ENCODE peak calls at places on chromosomes 5 and 9, in ten cellular contexts. Z is GM23338, U is A673, W is esophagus muscularis mucosa, X is ovary, O is PC-9, D is bronchial epithelial cell, P is uterus, A is kidney epithelial cell, N is tibial artery. Y is an unnamed sample.

GRCh38 chr5:16178745-16179372 is 732 bp downstream of the MARCHF11 start:
- DNase-seq in A (peak; percentile 23), D (peak; percentile 32), W (no peak), O (peak; percentile 11), Z (peak; percentile 95), U (peak; percentile 72), X (peak; percentile 84), N (no peak), P (no peak), Y (no peak)

GRCh38 chr9:20640331-20641187 is 18.3 kb upstream of the MLLT3 start:
- DNase-seq in W (no peak), D (peak; percentile 79), U (peak; percentile 83), P (no peak), N (no peak), O (peak; percentile 36), A (peak; percentile 72), X (peak; percentile 18), Z (no peak), Y (no peak)

GRCh38 chr5:50593681-50594080 is 72.8 kb upstream of the PARP8 start:
- DNase-seq in Z (no peak), P (no peak), X (no peak), N (no peak), D (no peak), O (no peak), U (no peak), W (no peak), A (no peak), Y (no peak)

GRCh38 chr9:131167936-131168335 is 42.5 kb downstream of the NUP214 start:
- DNase-seq in D (no peak), A (no peak), P (no peak), U (no peak), W (no peak), O (no peak), X (no peak), N (no peak), Z (no peak), Y (no peak)

GRCh38 chr9:4665357-4665756 is 923 bp downstream of the SPATA6L start:
- DNase-seq in N (no peak), A (no peak), O (no peak), X (no peak), Z (no peak), W (no peak), U (peak; percentile 86), D (peak; percentile 91), P (no peak), Y (no peak)

GRCh38 chr5:1280177-1281037 is 14.5 kb downstream of the TERT start:
- DNase-seq in D (no peak), X (no peak), W (no peak), O (no peak), A (no peak), U (no peak), N (no peak), P (no peak), Z (no peak), Y (no peak)

GRCh38 chr9:3746296-3747275 is 220.8 kb upstream of the RFX3 start:
- DNase-seq in P (no peak), Z (no peak), A (peak; percentile 86), U (peak; percentile 63), W (no peak), O (no peak), N (peak; percentile 27), X (no peak), D (peak; percentile 95), Y (peak; percentile 70)

GRCh38 chr5:74772359-74772758 is 5.3 kb downstream of the NSA2 start:
- DNase-seq in W (no peak), D (peak; percentile 65), U (no peak), P (no peak), Z (no peak), X (no peak), N (no peak), A (no peak), O (no peak), Y (no peak)

GRCh38 chr9:121650220-121651013 is 1.0 kb upstream of the DAB2IP start:
- DNase-seq in N (no peak), P (peak; percentile 78), O (peak; percentile 85), X (peak; percentile 87), A (no peak), Z (peak; percentile 93), U (peak; percentile 93), W (no peak), D (peak; percentile 33), Y (no peak)

GRCh38 chr5:87258507-87258906 is 9.2 kb upstream of the RASA1 start:
- DNase-seq in W (no peak), U (no peak), X (no peak), O (no peak), N (no peak), P (no peak), D (no peak), A (no peak), Z (no peak), Y (no peak)

GRCh38 chr9:71620806-71621205 is 147.5 kb downstream of the CEMIP2 start:
- DNase-seq in O (no peak), Z (no peak), A (no peak), W (no peak), U (no peak), D (no peak), N (no peak), P (no peak), X (no peak), Y (no peak)

GRCh38 chr9:86287013-86287412 is 4.7 kb upstream of the ISCA1 start:
- DNase-seq in P (no peak), D (peak; percentile 55), O (no peak), X (no peak), U (peak; percentile 84), Z (peak; percentile 92), W (no peak), N (no peak), A (peak; percentile 12), Y (no peak)

GRCh38 chr5:10666531-10667305 is 94.3 kb downstream of the DAP start:
- DNase-seq in D (no peak), U (no peak), Z (no peak), P (no peak), X (no peak), A (no peak), W (no peak), O (no peak), N (no peak), Y (no peak)

GRCh38 chr5:103522586-103522985 is 40.0 kb downstream of the NUDT12 start:
- DNase-seq in P (no peak), D (peak; percentile 27), N (no peak), Z (peak; percentile 18), X (no peak), A (no peak), O (no peak), U (no peak), W (no peak), Y (no peak)

GRCh38 chr5:103514381-103514780 is 48.2 kb downstream of the NUDT12 start:
- DNase-seq in A (no peak), N (no peak), Z (no peak), P (no peak), W (no peak), D (peak; percentile 24), U (no peak), O (no peak), X (no peak), Y (no peak)

GRCh38 chr5:103523319-103523718 is 39.3 kb downstream of the NUDT12 start:
- DNase-seq in P (no peak), U (no peak), A (no peak), W (no peak), D (peak; percentile 99), O (peak; percentile 26), X (no peak), Z (no peak), N (no peak), Y (no peak)

GRCh38 chr5:103525366-103525765 is 37.2 kb downstream of the NUDT12 start:
- DNase-seq in D (no peak), W (no peak), N (no peak), O (no peak), X (no peak), P (no peak), U (no peak), A (no peak), Z (no peak), Y (no peak)

GRCh38 chr5:103519550-103519949 is 43.0 kb downstream of the NUDT12 start:
- DNase-seq in D (no peak), Z (peak; percentile 77), A (no peak), O (no peak), W (no peak), U (peak; percentile 25), N (no peak), P (no peak), X (no peak), Y (no peak)
- TF ChIP-seq CTCF in D (no peak), Z (peak; percentile 69), A (peak; percentile 40), O (no peak), W (no peak), U (peak; percentile 48), N (no peak), P (no peak), X (no peak), Y (peak; percentile 39)

DNA sequence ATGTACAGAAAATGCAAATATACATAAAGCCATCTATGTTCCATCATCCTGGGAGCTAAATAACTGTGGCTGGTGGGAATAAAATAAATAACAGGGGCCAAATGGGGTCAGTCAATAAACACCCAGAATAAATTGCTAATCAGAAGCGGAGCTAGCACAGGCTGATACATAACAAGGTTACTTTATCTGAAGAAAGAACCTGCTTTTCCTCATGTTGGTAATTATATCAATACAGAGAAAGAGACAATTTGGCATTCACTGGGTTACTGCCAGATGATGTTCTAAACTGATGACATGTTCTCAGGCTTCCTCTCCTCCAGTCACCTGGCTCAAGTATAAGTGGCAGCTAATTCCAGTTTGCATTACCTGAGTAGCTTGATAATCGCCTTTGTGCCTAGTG is 144.9 kb upstream of the CD180 start:
- DNase-seq in A (no peak), X (no peak), O (no peak), N (no peak), U (no peak), W (no peak), P (no peak), Z (no peak), D (no peak), Y (no peak)
- H3K4me3 ChIP-seq in A (no peak overlapping the region), X (no peak overlapping the region), O (no peak overlapping the region), N (no peak overlapping the region), U (no peak overlapping the region), W (no peak overlapping the region), P (no peak overlapping the region), Z (no peak overlapping the region), D (no peak overlapping the region), Y (no peak overlapping the region)

DNA sequence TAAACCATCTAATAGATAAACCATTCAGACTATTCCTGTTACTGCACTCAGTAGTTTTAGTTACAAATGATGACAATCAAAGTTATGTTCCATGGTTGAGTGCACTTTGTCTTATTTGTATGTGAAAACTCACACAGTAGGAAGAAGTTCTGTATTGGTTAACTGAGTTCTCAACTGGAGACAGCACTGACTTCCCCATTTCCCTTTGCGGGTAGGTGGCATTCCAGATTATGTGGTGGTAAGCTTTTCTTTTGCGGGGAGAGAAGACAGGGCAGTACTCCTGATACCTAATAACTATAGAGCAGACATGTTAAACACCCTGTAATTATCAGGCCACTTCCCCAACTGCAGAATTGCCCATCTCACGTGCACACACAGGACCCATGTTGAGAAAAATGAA is 24.4 kb downstream of the TARS1 start:
- DNase-seq in X (no peak), N (no peak), W (no peak), Z (no peak), U (no peak), O (no peak), D (no peak), A (no peak), P (no peak), Y (no peak)
- H3K36me3 ChIP-seq in X (no peaks in the 10 kb centered on the region), N (peaks cover 96% of the 10 kb centered on the region), W (peaks cover 81% of the 10 kb centered on the region), Z (peaks cover 98% of the 10 kb centered on the region), U (peaks cover 96% of the 10 kb centered on the region), O (peaks cover 86% of the 10 kb centered on the region), D (peaks cover 34% of the 10 kb centered on the region), A (peaks cover 4% of the 10 kb centered on the region), P (no peaks in the 10 kb centered on the region), Y (peaks cover 22% of the 10 kb centered on the region)

GRCh38 chr5:76867027-76867426 is 17.2 kb downstream of the S100Z start:
- DNase-seq in N (no peak), W (no peak), P (no peak), D (no peak), O (no peak), U (no peak), Z (no peak), X (no peak), A (no peak), Y (no peak)
- TF ChIP-seq CTCF in N (no peak), W (no peak), P (no peak), D (no peak), O (no peak), U (no peak), Z (no peak), X (no peak), A (no peak), Y (no peak)

Y was measured in BJ.